ENCODE peak calls at places on chromosomes 13 and 19, in nine cellular contexts. P is natural killer cell treated with Interleukin-12 subunit alpha and Interleukin-12 subunit beta and Interleukin-15 and Interleukin-18, amount 100 ng/mL, for 72 hours; W is naive thymus-derived CD8-positive, alpha-beta T cell; V is stimulated activated CD4-positive, alpha-beta T cell treated with anti-CD3 and anti-CD28 coated beads, Interleukin-1b, Interleukin-23, amount 100 ng/mL, for 48 hours; J is C1 segment of cervical spinal cord; H is left cardiac atrium; I is A172; Z is G401; R is T-cell. D is an unnamed sample.

GRCh38 chr19:42693760-42694350 is 46.4 kb downstream of the PSG3 start:
- DNase-seq in P (no peak), H (no peak), W (no peak), R (no peak), Z (peak), I (peak), J (no peak), V (no peak), D (peak)

GRCh38 chr19:16836115-16836905 is 7.1 kb downstream of the SIN3B start:
- DNase-seq in H (no peak), J (no peak), P (no peak), I (no peak), Z (peak), V (no peak), R (no peak), W (no peak), D (no peak)

GRCh38 chr19:39093761-39094160 is 9.6 kb downstream of the ACP7 start:
- DNase-seq in H (no peak), P (no peak), I (peak), W (no peak), J (no peak), Z (no peak), R (no peak), V (no peak), D (no peak)

GRCh38 chr13:44758595-44759221 is 182.6 kb upstream of the TSC22D1 start:
- DNase-seq in H (no peak), P (no peak), W (no peak), V (peak), R (no peak), I (peak), J (no peak), Z (no peak), D (peak)

GRCh38 chr13:21673592-21674270 is 2.9 kb downstream of the FGF9 start:
- DNase-seq in J (no peak), Z (peak), I (no peak), R (peak), H (peak), V (no peak), W (peak), P (no peak), D (no peak)

GRCh38 chr13:74287672-74288169 is 153.5 kb upstream of the KLF12 start:
- DNase-seq in P (peak), H (peak), Z (peak), V (peak), I (peak), J (no peak), R (peak), W (peak), D (peak)

GRCh38 chr19:38710928-38711725 is 33.1 kb downstream of the CAPN12 start:
- DNase-seq in W (no peak), V (no peak), J (no peak), Z (no peak), I (no peak), P (no peak), R (no peak), H (no peak), D (no peak)

GRCh38 chr19:54201980-54202379 is 1.3 kb downstream of the RPS9 start:
- DNase-seq in V (no peak), P (no peak), J (no peak), R (no peak), W (no peak), Z (no peak), H (no peak), I (no peak), D (no peak)

GRCh38 chr19:47107953-47108746 is 5.4 kb downstream of the ZC3H4 start:
- DNase-seq in W (no peak), I (no peak), H (no peak), R (no peak), V (peak), J (no peak), P (no peak), Z (peak), D (no peak)

GRCh38 chr19:31504221-31504620 is 155.0 kb upstream of the TSHZ3 start:
- DNase-seq in Z (no peak), R (no peak), P (no peak), H (no peak), V (no peak), J (no peak), W (no peak), I (no peak), D (no peak)

GRCh38 chr19:40663712-40664692 is 26.4 kb downstream of the NUMBL start:
- DNase-seq in I (peak), V (no peak), R (no peak), J (no peak), W (no peak), Z (no peak), P (peak), H (no peak), D (no peak)

GRCh38 chr19:4738734-4739133 is 15.1 kb upstream of the DPP9 start:
- DNase-seq in R (no peak), I (no peak), P (no peak), W (no peak), V (no peak), J (no peak), Z (no peak), H (no peak), D (no peak)

GRCh38 chr19:40610396-40611064 is 9.4 kb downstream of the LTBP4 start:
- DNase-seq in J (no peak), I (no peak), V (peak), W (peak), H (peak), P (no peak), Z (no peak), R (peak), D (no peak)

GRCh38 chr13:36536546-36536945 is 104.3 kb downstream of the CCNA1 start:
- DNase-seq in V (no peak), P (no peak), J (no peak), I (no peak), W (no peak), Z (no peak), R (no peak), H (no peak), D (no peak)

GRCh38 chr13:40060318-40061007 is 405.0 kb downstream of the COG6 start:
- DNase-seq in V (peak), R (no peak), Z (no peak), I (peak), J (no peak), P (no peak), H (peak), W (no peak), D (peak)

GRCh38 chr13:51759240-51759639 is 44.7 kb downstream of the DHRS12 start:
- DNase-seq in R (no peak), V (no peak), H (no peak), W (no peak), J (no peak), Z (no peak), I (no peak), P (no peak), D (peak)

GRCh38 chr13:80605007-80605406 is 264.1 kb upstream of the SPRY2 start:
- DNase-seq in W (no peak), P (no peak), J (no peak), R (no peak), H (no peak), V (no peak), I (no peak), Z (no peak), D (no peak)

GRCh38 chr13:43776680-43777079 is 10.1 kb downstream of the ENOX1 start:
- DNase-seq in Z (no peak), H (no peak), V (no peak), R (no peak), J (no peak), W (no peak), P (no peak), I (no peak), D (peak)

GRCh38 chr13:113119166-113119821 is 3.3 kb upstream of the F10 start:
- DNase-seq in I (no peak), R (no peak), P (no peak), Z (no peak), V (no peak), W (no peak), H (no peak), J (no peak), D (no peak)

GRCh38 chr19:48836089-48837017 is at the start of gene HSD17B14:
- DNase-seq in Z (peak), W (no peak), H (peak), V (no peak), P (no peak), J (no peak), I (peak), R (no peak), D (no peak)

GRCh38 chr13:23703241-23703640 is 133.0 kb downstream of the TNFRSF19 start:
- DNase-seq in V (no peak), P (no peak), I (no peak), R (no peak), J (no peak), Z (no peak), H (no peak), W (no peak), D (no peak)

D was measured in HT1080.